ENCODE peak calls at places on chromosomes 5 and 9, in nine cellular contexts. P is activated B cell treated with CpG ODN at 0.5 μM for 24 hours; T is upper lobe of right lung; V is CD4-positive, alpha-beta T cell; Y is heart right ventricle; S is stimulated activated naive CD8-positive, alpha-beta T cell treated with anti-CD3 and anti-CD28 coated beads, Interleukin-15, amount 100 ng/mL, for 72 hours; Q is PC-3; J is Panc1; Z is central memory CD8-positive, alpha-beta T cell. K is an unnamed sample.

GRCh38 chr5:122312670-122312988 is 592 bp downstream of the SNCAIP start:
- ATAC-seq in P (no peak), T (peak), V (no peak), Y (peak), S (peak), Q (peak), J (peak), Z (no peak), K (no peak)

GRCh38 chr5:149596712-149597111 is 15.4 kb downstream of the ARHGEF37 start:
- ATAC-seq in P (peak), T (peak), V (no peak), Y (peak), S (no peak), Q (no peak), J (no peak), Z (no peak), K (no peak)

GRCh38 chr5:180637962-180638680 is 11.3 kb downstream of the FLT4 start:
- ATAC-seq in P (no peak), T (no peak), V (no peak), Y (no peak), S (no peak), Q (no peak), J (peak), Z (no peak), K (no peak)

GRCh38 chr5:76663573-76663972 is 40.4 kb upstream of the F2RL2 start:
- ATAC-seq in P (no peak), T (no peak), V (no peak), Y (no peak), S (no peak), Q (no peak), J (no peak), Z (no peak), K (no peak)

GRCh38 chr5:89417515-89417914 is 534.5 kb upstream of the MEF2C start:
- ATAC-seq in P (no peak), T (no peak), V (no peak), Y (no peak), S (no peak), Q (no peak), J (no peak), Z (no peak), K (no peak)

GRCh38 chr9:109574061-109574882 is 76.2 kb upstream of the PTPN3 start:
- ATAC-seq in P (peak), T (peak), V (no peak), Y (peak), S (peak), Q (peak), J (peak), Z (no peak), K (no peak)

GRCh38 chr5:91639744-91640143 is 256.6 kb upstream of the ARRDC3 start:
- ATAC-seq in P (no peak), T (no peak), V (no peak), Y (no peak), S (no peak), Q (no peak), J (no peak), Z (no peak), K (no peak)

GRCh38 chr5:132221781-132222648 is 5.6 kb downstream of the P4HA2 start:
- ATAC-seq in P (peak), T (no peak), V (no peak), Y (peak), S (no peak), Q (no peak), J (no peak), Z (no peak), K (no peak)

GRCh38 chr5:35024911-35025510 is 22.7 kb downstream of the AGXT2 start:
- ATAC-seq in P (no peak), T (no peak), V (no peak), Y (no peak), S (no peak), Q (no peak), J (no peak), Z (no peak), K (no peak)

GRCh38 chr5:135139397-135140134 is 105.5 kb upstream of the PITX1 start:
- ATAC-seq in P (no peak), T (peak), V (no peak), Y (no peak), S (no peak), Q (no peak), J (no peak), Z (no peak), K (no peak)

GRCh38 chr9:94443039-94443722 is 111.7 kb upstream of the PCAT7 start:
- ATAC-seq in P (no peak), T (no peak), V (no peak), Y (no peak), S (no peak), Q (no peak), J (no peak), Z (no peak), K (peak)

GRCh38 chr5:41485533-41485932 is 24.9 kb downstream of the PLCXD3 start:
- ATAC-seq in P (no peak), T (no peak), V (no peak), Y (peak), S (no peak), Q (no peak), J (no peak), Z (no peak), K (no peak)

GRCh38 chr9:113636693-113637092 is 173.2 kb downstream of the RGS3 start:
- ATAC-seq in P (no peak), T (no peak), V (no peak), Y (no peak), S (no peak), Q (no peak), J (no peak), Z (no peak), K (no peak)

GRCh38 chr9:91395553-91396470 is 27.8 kb downstream of the NFIL3 start:
- ATAC-seq in P (no peak), T (peak), V (no peak), Y (no peak), S (peak), Q (peak), J (no peak), Z (no peak), K (peak)

GRCh38 chr5:38888023-38888422 is 42.2 kb downstream of the OSMR start:
- ATAC-seq in P (no peak), T (no peak), V (no peak), Y (no peak), S (no peak), Q (no peak), J (no peak), Z (no peak), K (no peak)

K was measured in activated T-helper 17 cell treated with anti-CD3 and anti-CD28 coated beads, Interleukin-2, amount 50 U/mL, for 72 hours.